ENCODE peak calls at places on chromosomes 4 and X, in seven cellular contexts. One of them, this sample, is unnamed.

GRCh38 chr4:90113881-90114457 is 13.2 kb upstream of the CCSER1 start:
- DNase-seq in body of pancreas: no peak
- DNase-seq in tibial nerve: no peak
- DNase-seq in adrenal gland: no peak
- DNase-seq in H1: no peak
- DNase-seq in upper lobe of left lung: no peak
- DNase-seq in GM12891: no peak
- DNase-seq in this sample: no peak

GRCh38 chr4:185773419-185773818 is 38.6 kb downstream of the SORBS2 start:
- DNase-seq in body of pancreas: peak
- DNase-seq in tibial nerve: no peak
- DNase-seq in adrenal gland: peak
- DNase-seq in H1: no peak
- DNase-seq in upper lobe of left lung: peak
- DNase-seq in GM12891: no peak
- DNase-seq in this sample: peak

GRCh38 chrX:40073439-40074054 is 24.2 kb downstream of the BCOR start:
- DNase-seq in body of pancreas: no peak
- DNase-seq in tibial nerve: no peak
- DNase-seq in adrenal gland: no peak
- DNase-seq in H1: no peak
- DNase-seq in upper lobe of left lung: no peak
- DNase-seq in GM12891: no peak
- DNase-seq in this sample: no peak

GRCh38 chrX:103847174-103847870 is 15.3 kb upstream of the RAB9B start:
- DNase-seq in body of pancreas: no peak
- DNase-seq in tibial nerve: no peak
- DNase-seq in adrenal gland: no peak
- DNase-seq in H1: no peak
- DNase-seq in upper lobe of left lung: no peak
- DNase-seq in GM12891: no peak
- DNase-seq in this sample: no peak

GRCh38 chrX:113747274-113747973 is 836.5 kb upstream of the HTR2C start:
- DNase-seq in body of pancreas: no peak
- DNase-seq in tibial nerve: no peak
- DNase-seq in adrenal gland: no peak
- DNase-seq in H1: no peak
- DNase-seq in upper lobe of left lung: no peak
- DNase-seq in GM12891: no peak
- DNase-seq in this sample: no peak

GRCh38 chr4:48090621-48091020 is 43.4 kb downstream of the TXK start:
- DNase-seq in body of pancreas: no peak
- DNase-seq in tibial nerve: no peak
- DNase-seq in adrenal gland: no peak
- DNase-seq in H1: no peak
- DNase-seq in upper lobe of left lung: no peak
- DNase-seq in GM12891: no peak
- DNase-seq in this sample: no peak

GRCh38 chr4:69888336-69888735 is 28.4 kb upstream of the SULT1E1 start:
- DNase-seq in body of pancreas: no peak
- DNase-seq in tibial nerve: no peak
- DNase-seq in adrenal gland: no peak
- DNase-seq in H1: no peak
- DNase-seq in upper lobe of left lung: no peak
- DNase-seq in GM12891: no peak
- DNase-seq in this sample: no peak

GRCh38 chrX:63506320-63506719 is 155.2 kb upstream of the SPIN4 start:
- DNase-seq in body of pancreas: no peak
- DNase-seq in tibial nerve: no peak
- DNase-seq in adrenal gland: no peak
- DNase-seq in H1: no peak
- DNase-seq in upper lobe of left lung: no peak
- DNase-seq in GM12891: no peak
- DNase-seq in this sample: no peak

GRCh38 chrX:108397627-108398392 is 40.4 kb downstream of the COL4A6 start:
- DNase-seq in body of pancreas: no peak
- DNase-seq in tibial nerve: no peak
- DNase-seq in adrenal gland: peak
- DNase-seq in H1: no peak
- DNase-seq in upper lobe of left lung: no peak
- DNase-seq in GM12891: no peak
- DNase-seq in this sample: no peak

GRCh38 chrX:13147758-13148157 is 103.3 kb upstream of the FAM9C start:
- DNase-seq in body of pancreas: no peak
- DNase-seq in tibial nerve: no peak
- DNase-seq in adrenal gland: no peak
- DNase-seq in H1: no peak
- DNase-seq in upper lobe of left lung: no peak
- DNase-seq in GM12891: no peak
- DNase-seq in this sample: no peak

GRCh38 chr4:142701017-142701416 is 145.1 kb downstream of the INPP4B start:
- DNase-seq in body of pancreas: no peak
- DNase-seq in tibial nerve: no peak
- DNase-seq in adrenal gland: no peak
- DNase-seq in H1: no peak
- DNase-seq in upper lobe of left lung: no peak
- DNase-seq in GM12891: no peak
- DNase-seq in this sample: no peak

GRCh38 chr4:79227896-79228295 is 98.0 kb downstream of the NAA11 start:
- DNase-seq in body of pancreas: peak
- DNase-seq in tibial nerve: no peak
- DNase-seq in adrenal gland: no peak
- DNase-seq in H1: no peak
- DNase-seq in upper lobe of left lung: no peak
- DNase-seq in GM12891: no peak
- DNase-seq in this sample: no peak

GRCh38 chrX:47233333-47234113 is 714 bp downstream of the USP11 start:
- DNase-seq in body of pancreas: peak
- DNase-seq in tibial nerve: peak
- DNase-seq in adrenal gland: peak
- DNase-seq in H1: peak
- DNase-seq in upper lobe of left lung: peak
- DNase-seq in GM12891: peak
- DNase-seq in this sample: peak

GRCh38 chrX:47231167-47231566 is 1.6 kb upstream of the USP11 start:
- DNase-seq in body of pancreas: no peak
- DNase-seq in tibial nerve: no peak
- DNase-seq in adrenal gland: no peak
- DNase-seq in H1: no peak
- DNase-seq in upper lobe of left lung: no peak
- DNase-seq in GM12891: no peak
- DNase-seq in this sample: no peak

GRCh38 chrX:47234583-47234982 is 1.8 kb downstream of the USP11 start:
- DNase-seq in body of pancreas: no peak
- DNase-seq in tibial nerve: no peak
- DNase-seq in adrenal gland: no peak
- DNase-seq in H1: no peak
- DNase-seq in upper lobe of left lung: no peak
- DNase-seq in GM12891: no peak
- DNase-seq in this sample: no peak

GRCh38 chrX:47232197-47232802 is 509 bp upstream of the USP11 start:
- DNase-seq in body of pancreas: no peak
- DNase-seq in tibial nerve: no peak
- DNase-seq in adrenal gland: no peak
- DNase-seq in H1: no peak
- DNase-seq in upper lobe of left lung: peak
- DNase-seq in GM12891: no peak
- DNase-seq in this sample: no peak

DNA sequence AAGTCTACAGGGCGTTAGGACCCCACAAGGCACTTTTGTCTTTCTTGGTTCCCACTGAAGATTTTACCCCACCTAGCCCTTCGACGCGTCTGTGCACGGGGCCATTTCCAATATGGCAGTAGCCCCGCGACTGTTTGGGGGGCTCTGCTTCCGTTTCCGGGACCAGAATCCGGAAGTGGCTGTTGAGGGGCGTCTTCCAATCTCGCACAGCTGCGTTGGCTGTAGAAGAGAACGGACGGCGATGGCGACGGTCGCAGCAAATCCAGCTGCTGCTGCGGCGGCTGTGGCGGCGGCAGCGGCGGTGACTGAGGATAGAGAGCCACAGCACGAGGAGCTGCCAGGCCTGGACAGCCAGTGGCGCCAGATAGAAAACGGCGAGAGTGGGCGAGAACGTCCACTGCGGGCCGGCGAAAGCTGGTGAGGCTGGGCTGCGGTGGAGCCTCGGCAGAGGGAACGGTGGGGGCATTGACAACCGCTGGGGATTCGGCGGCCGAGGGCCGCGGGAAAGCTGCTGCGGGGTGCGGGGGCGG is at the start of gene USP11:
- DNase-seq in body of pancreas: no peak
- DNase-seq in tibial nerve: no peak
- DNase-seq in adrenal gland: peak
- DNase-seq in H1: peak
- DNase-seq in upper lobe of left lung: peak
- DNase-seq in GM12891: peak
- DNase-seq in this sample: peak
- TF ChIP-seq POLR2A in body of pancreas: peak
- TF ChIP-seq POLR2A in tibial nerve: no peak
- TF ChIP-seq POLR2A in adrenal gland: peak
- TF ChIP-seq POLR2A in H1: peak
- TF ChIP-seq POLR2A in upper lobe of left lung: peak
- TF ChIP-seq POLR2A in GM12891: no peak
- TF ChIP-seq POLR2A in this sample: peak

DNA sequence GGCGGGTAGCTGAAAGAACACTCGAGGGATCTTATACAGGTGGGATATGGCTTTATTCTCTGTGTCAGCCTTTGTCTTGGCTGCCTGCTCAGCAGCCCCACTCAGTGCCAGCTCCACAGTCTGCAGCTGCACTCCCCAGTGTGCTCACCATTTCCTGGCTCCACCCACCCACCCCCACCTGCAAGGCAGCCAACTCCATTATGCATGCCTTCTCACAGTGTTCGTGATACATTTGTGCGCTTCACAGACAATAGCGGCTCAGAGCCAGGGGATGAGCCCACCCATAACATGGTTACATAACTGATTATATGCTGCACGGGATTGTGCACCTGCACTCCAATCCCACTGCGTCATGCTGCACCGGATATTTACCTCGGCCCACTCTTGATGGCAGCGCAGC is 8.8 kb upstream of the TMEM128 start:
- DNase-seq in body of pancreas: no peak
- DNase-seq in tibial nerve: no peak
- DNase-seq in adrenal gland: no peak
- DNase-seq in H1: no peak
- DNase-seq in upper lobe of left lung: no peak
- DNase-seq in GM12891: no peak
- DNase-seq in this sample: no peak
- TF ChIP-seq POLR2A in body of pancreas: no peak
- TF ChIP-seq POLR2A in tibial nerve: no peak
- TF ChIP-seq POLR2A in adrenal gland: no peak
- TF ChIP-seq POLR2A in H1: no peak
- TF ChIP-seq POLR2A in upper lobe of left lung: no peak
- TF ChIP-seq POLR2A in GM12891: no peak
- TF ChIP-seq POLR2A in this sample: no peak

DNA sequence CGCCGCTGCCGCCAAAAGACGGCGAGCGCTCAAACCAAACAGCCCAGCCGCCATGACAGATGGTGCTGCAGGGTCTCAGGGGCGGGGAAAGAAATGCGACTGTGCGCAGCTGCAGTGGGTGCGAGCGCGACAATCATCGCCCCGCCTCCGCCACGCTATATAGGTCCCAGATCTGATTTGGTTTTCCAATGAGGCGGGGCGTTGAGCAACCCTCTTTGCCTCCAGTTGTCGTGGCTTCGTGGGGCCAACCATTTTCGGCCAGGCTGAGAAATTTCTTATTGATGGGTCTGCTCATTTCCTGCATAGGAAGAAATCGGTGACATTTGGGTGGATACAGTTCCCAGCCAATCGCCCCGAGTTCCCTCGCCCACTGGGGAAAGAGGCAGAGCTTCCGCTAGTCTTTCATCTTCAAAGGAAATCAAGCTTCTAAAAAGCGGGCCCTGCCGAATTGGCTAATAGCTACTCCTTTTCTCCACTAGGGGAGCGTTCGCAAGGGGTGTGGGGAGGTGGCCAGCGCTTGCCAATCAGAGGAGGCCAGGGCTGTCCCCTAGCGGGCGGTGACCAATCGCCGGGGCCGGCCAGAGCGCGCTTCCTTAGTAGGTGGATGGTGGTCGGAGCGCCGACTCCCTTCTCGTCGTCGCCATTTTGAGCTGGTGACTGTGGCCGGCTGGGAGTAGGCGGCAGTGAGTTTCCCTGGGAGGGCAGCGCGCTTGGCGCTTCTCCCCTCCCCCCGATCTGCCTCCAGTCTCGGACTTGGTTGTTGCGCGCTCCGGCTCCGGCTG is at the start of the genes NDUFB11 and RBM10:
- DNase-seq in body of pancreas: peak
- DNase-seq in tibial nerve: peak
- DNase-seq in adrenal gland: peak
- DNase-seq in H1: peak
- DNase-seq in upper lobe of left lung: peak
- DNase-seq in GM12891: peak
- DNase-seq in this sample: peak
- TF ChIP-seq POLR2A in body of pancreas: peak
- TF ChIP-seq POLR2A in tibial nerve: peak
- TF ChIP-seq POLR2A in adrenal gland: peak
- TF ChIP-seq POLR2A in H1: peak
- TF ChIP-seq POLR2A in upper lobe of left lung: peak
- TF ChIP-seq POLR2A in GM12891: peak
- TF ChIP-seq POLR2A in this sample: peak

GRCh38 chr4:67700874-67701850 is at the start of gene UBA6:
- DNase-seq in body of pancreas: peak
- DNase-seq in tibial nerve: peak
- DNase-seq in adrenal gland: peak
- DNase-seq in H1: peak
- DNase-seq in upper lobe of left lung: peak
- DNase-seq in GM12891: peak
- DNase-seq in this sample: peak
- TF ChIP-seq POLR2A in body of pancreas: peak
- TF ChIP-seq POLR2A in tibial nerve: no peak
- TF ChIP-seq POLR2A in adrenal gland: peak
- TF ChIP-seq POLR2A in H1: peak
- TF ChIP-seq POLR2A in upper lobe of left lung: peak
- TF ChIP-seq POLR2A in GM12891: peak
- TF ChIP-seq POLR2A in this sample: no peak

This sample was measured in breast epithelium.